ENCODE peak calls at places on chromosome 18, in eight cellular contexts. K, T, B, W, F, Z, A and H are unnamed samples.

GRCh38 chr18:51430538-51430937 is 233.1 kb upstream of the MEX3C start:
- DNase-seq in W (no peak), K (no peak), Z (no peak), T (no peak), F (no peak), B (no peak), A (no peak), H (no peak)

GRCh38 chr18:62073882-62074281 is 113.0 kb downstream of the PIGN start:
- DNase-seq in B (peak), Z (no peak), F (no peak), T (no peak), A (no peak), K (no peak), W (no peak), H (no peak)

GRCh38 chr18:374735-375168 is 106.9 kb upstream of the THOC1 start:
- DNase-seq in W (no peak), T (no peak), F (peak), A (no peak), B (no peak), Z (no peak), K (peak), H (no peak)

GRCh38 chr18:7221424-7222155 is 9.3 kb upstream of the LRRC30 start:
- DNase-seq in Z (no peak), B (peak), T (peak), F (peak), W (no peak), K (no peak), A (peak), H (peak)

GRCh38 chr18:37563810-37564511 is 1.6 kb downstream of the CELF4 start:
- DNase-seq in W (no peak), T (no peak), K (no peak), A (no peak), B (no peak), Z (no peak), F (no peak), H (no peak)

GRCh38 chr18:59008302-59008974 is 131.2 kb upstream of the SEC11C start:
- DNase-seq in T (no peak), A (no peak), K (no peak), F (no peak), W (no peak), B (no peak), Z (no peak), H (peak)

GRCh38 chr18:61322265-61322873 is 10.9 kb upstream of the CDH20 start:
- DNase-seq in F (peak), T (peak), K (no peak), A (peak), B (peak), W (no peak), Z (peak), H (peak)

GRCh38 chr18:74353169-74353775 is 37.6 kb downstream of the C18orf63 start:
- DNase-seq in A (no peak), Z (no peak), W (no peak), B (peak), F (peak), K (peak), T (peak), H (no peak)

GRCh38 chr18:39742015-39742466 is 2176.4 kb upstream of the CELF4 start:
- DNase-seq in A (no peak), W (no peak), Z (no peak), T (no peak), B (no peak), K (no peak), F (peak), H (no peak)

GRCh38 chr18:5543854-5544389 is at the start of gene EPB41L3:
- DNase-seq in K (peak), T (peak), W (no peak), F (peak), B (peak), A (no peak), Z (no peak), H (no peak)

GRCh38 chr18:63073481-63073880 is 246.1 kb downstream of the BCL2 start:
- DNase-seq in F (no peak), T (no peak), Z (peak), A (no peak), W (no peak), B (peak), K (no peak), H (no peak)

GRCh38 chr18:61710082-61710620 is 182.7 kb downstream of the RNF152 start:
- DNase-seq in W (no peak), A (no peak), K (no peak), Z (no peak), F (no peak), T (peak), B (peak), H (no peak)

GRCh38 chr18:76691800-76692199 is 130.6 kb upstream of the ZNF236 start:
- DNase-seq in W (peak), A (no peak), T (no peak), B (no peak), K (no peak), F (no peak), Z (no peak), H (no peak)

GRCh38 chr18:80119111-80119510 is 10.0 kb downstream of the ADNP2 start:
- DNase-seq in A (no peak), F (no peak), T (no peak), K (no peak), W (no peak), Z (no peak), B (no peak), H (no peak)

GRCh38 chr18:26089247-26090129 is 925 bp downstream of the SS18 start:
- DNase-seq in W (no peak), K (no peak), T (no peak), A (peak), F (peak), B (no peak), Z (no peak), H (peak)

GRCh38 chr18:22560283-22560627 is 142.5 kb upstream of the CTAGE1 start:
- DNase-seq in W (no peak), Z (no peak), F (peak), B (no peak), T (no peak), A (no peak), K (no peak), H (no peak)

GRCh38 chr18:22558945-22559385 is 141.2 kb upstream of the CTAGE1 start:
- DNase-seq in F (peak), B (peak), T (peak), A (peak), Z (no peak), K (peak), W (no peak), H (peak)

GRCh38 chr18:22557160-22557941 is 139.6 kb upstream of the CTAGE1 start:
- DNase-seq in T (no peak), F (peak), B (no peak), W (no peak), K (no peak), A (peak), Z (no peak), H (no peak)

GRCh38 chr18:22560797-22561196 is 143.1 kb upstream of the CTAGE1 start:
- DNase-seq in Z (no peak), A (no peak), T (no peak), F (peak), B (no peak), W (no peak), K (no peak), H (no peak)

GRCh38 chr18:22559414-22560282 is 141.9 kb upstream of the CTAGE1 start:
- DNase-seq in K (peak), T (peak), F (peak), W (no peak), Z (peak), B (peak), A (peak), H (peak)
- TF ChIP-seq POLR2A in K (no peak), T (no peak), F (peak), W (no peak), Z (no peak), B (peak), A (no peak), H (peak)

DNA sequence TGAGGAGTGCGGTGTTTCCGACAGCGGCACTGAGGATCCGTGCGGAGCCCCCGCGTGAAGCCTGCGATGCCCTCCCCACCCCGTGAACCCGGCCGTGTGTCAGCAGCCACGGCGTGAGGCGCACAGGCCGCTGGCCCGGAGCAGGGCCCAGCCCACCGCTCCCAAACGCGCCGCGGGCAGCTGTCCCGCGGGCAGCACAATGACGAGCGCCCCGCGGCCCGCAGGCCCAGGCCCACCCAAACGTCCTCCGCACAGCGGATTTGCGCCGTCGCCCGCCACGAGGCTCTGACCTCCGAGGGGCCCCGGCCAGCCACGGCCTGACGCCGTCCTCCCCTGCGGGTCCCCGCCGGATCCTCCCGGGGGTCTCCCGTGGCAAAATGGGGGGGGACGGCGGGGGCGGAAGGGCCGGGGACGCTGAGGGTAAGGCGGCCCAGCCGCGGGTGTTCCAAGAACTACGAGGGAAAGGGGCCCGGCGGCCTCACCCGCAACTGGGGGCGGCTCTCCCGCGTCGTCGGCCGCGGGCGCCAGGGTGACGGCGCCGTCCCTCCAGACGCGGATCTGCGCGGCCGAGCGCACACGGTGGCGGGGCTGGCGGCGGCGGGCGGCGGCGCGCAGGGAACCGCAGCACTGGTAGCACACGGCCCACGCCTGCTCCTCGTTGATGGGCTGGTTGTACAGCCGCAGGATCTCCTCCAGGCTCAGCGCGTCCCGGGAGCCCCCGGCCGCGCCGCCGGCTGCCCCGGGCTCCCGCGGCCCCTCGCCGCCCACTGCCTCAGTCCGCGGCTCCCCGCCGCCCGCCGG is 659 bp downstream of the SPIRE1 start:
- DNase-seq in W (no peak), Z (peak), F (peak), A (peak), B (peak), T (peak), K (peak), H (peak)
- TF ChIP-seq POLR2A in W (no peak), Z (no peak), F (no peak), A (no peak), B (no peak), T (peak), K (peak), H (peak)

GRCh38 chr18:45248240-45248903 is 366.9 kb upstream of the SLC14A2 start:
- DNase-seq in T (no peak), B (no peak), F (no peak), A (no peak), W (no peak), Z (no peak), K (no peak), H (no peak)
- TF ChIP-seq POLR2A in T (no peak), B (no peak), F (no peak), A (no peak), W (no peak), Z (no peak), K (no peak), H (no peak)

GRCh38 chr18:9848170-9848854 is 37.5 kb upstream of the TXNDC2 start:
- DNase-seq in Z (no peak), K (no peak), B (no peak), T (no peak), A (peak), F (no peak), W (no peak), H (no peak)

GRCh38 chr18:9851511-9851910 is 34.3 kb upstream of the TXNDC2 start:
- DNase-seq in W (no peak), B (no peak), Z (no peak), T (no peak), K (no peak), F (no peak), A (no peak), H (no peak)

GRCh38 chr18:9850297-9850696 is 35.5 kb upstream of the TXNDC2 start:
- DNase-seq in B (no peak), Z (no peak), T (no peak), A (no peak), K (no peak), W (no peak), F (no peak), H (no peak)

GRCh38 chr18:9852266-9853081 is 33.3 kb upstream of the TXNDC2 start:
- DNase-seq in K (no peak), W (no peak), F (no peak), T (no peak), A (no peak), Z (no peak), B (no peak), H (no peak)

DNA sequence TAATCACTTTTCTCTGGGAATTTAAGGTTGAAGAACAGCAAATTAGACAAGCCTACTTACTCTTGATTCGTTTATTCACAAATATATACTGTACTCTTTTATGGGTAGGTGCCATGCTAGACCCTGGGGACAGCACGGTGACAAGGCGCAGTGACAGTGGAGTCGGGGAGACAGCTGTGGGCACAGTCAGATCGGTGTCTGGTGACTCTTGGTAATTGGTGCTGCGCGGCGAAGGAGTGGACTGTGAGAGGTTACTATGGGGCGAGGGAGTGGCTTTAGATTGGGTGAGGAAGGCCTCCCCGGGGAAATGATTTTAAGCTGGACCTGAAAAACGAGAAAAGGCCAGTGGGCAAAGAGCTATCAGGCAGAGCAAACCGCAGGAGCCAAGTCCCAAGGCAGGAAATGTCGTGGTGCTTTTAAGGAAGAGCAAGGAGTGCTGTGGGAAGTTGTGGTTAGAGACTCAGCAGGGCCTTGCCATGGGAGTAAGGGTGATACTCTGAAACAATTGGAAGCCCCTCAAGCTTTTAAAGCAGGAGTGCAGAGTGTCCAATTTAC is 36.3 kb upstream of the TXNDC2 start:
- DNase-seq in Z (no peak), A (peak), B (peak), K (no peak), W (no peak), F (no peak), T (peak), H (no peak)
- TF ChIP-seq POLR2A in Z (no peak), A (peak), B (no peak), K (no peak), W (no peak), F (no peak), T (no peak), H (no peak)

DNA sequence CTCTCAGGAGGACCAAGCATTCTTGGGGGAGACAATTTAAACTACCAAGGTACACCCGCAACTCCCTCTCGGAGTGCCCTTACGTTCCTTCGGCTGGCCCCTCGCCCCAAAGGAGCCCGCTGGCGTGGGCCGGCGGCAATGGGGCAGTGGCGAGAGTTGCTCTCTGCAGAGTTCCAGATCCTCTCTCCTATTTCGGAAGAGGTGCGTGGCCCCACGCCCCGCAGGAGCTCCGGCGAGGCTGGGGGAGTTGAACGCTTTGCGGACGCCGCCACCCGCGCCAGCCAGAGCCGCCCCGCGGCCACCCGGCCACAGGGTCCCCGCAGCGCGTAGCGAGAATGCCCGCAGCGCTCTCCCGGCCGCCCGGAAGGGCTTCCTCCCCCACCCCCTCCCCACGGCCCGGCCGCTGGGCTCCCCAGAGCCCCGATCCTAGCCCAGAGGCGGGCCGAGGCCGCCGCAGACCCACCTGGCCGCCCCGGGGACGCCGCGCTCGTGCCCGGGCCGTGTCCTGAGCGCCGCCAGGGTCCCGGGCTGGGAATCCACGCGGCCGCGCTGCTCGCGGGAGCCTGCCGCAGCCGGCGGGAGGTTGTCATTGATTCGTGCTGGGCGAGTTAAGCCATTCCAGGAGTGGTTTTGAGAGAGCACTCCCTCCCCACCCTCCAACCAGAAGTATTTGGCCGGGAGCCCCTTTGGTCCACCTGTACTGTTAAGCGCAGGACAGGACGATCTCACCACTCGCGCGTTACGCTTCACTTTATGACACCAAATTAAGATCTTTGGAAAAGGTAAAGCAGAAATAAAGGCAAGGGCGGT is 206.3 kb upstream of the SMAD2 start:
- DNase-seq in B (no peak), A (peak), W (no peak), Z (no peak), F (no peak), K (no peak), T (peak), H (no peak)
- TF ChIP-seq POLR2A in B (no peak), A (no peak), W (no peak), Z (no peak), F (no peak), K (no peak), T (peak), H (no peak)

GRCh38 chr18:2984703-2985261 is 28.2 kb downstream of the LPIN2 start:
- DNase-seq in W (no peak), K (no peak), Z (no peak), A (no peak), F (peak), T (peak), B (peak), H (no peak)

GRCh38 chr18:2983296-2983695 is 29.6 kb downstream of the LPIN2 start:
- DNase-seq in Z (no peak), F (no peak), T (no peak), W (no peak), K (no peak), B (no peak), A (no peak), H (no peak)

GRCh38 chr18:2981212-2981728 is 31.7 kb downstream of the LPIN2 start:
- DNase-seq in Z (no peak), T (no peak), B (no peak), F (peak), A (no peak), W (no peak), K (no peak), H (peak)

GRCh38 chr18:2980607-2980923 is 32.4 kb downstream of the LPIN2 start:
- DNase-seq in F (no peak), W (no peak), T (no peak), A (no peak), B (peak), Z (no peak), K (no peak), H (no peak)

GRCh38 chr18:2982452-2983172 is 30.3 kb downstream of the LPIN2 start:
- DNase-seq in F (peak), Z (no peak), W (no peak), B (peak), A (peak), K (no peak), T (peak), H (no peak)
- TF ChIP-seq POLR2A in F (no peak), Z (no peak), W (no peak), B (no peak), A (no peak), K (no peak), T (peak), H (no peak)

GRCh38 chr18:21703241-21703820 is 1.2 kb downstream of the ABHD3 start:
- DNase-seq in W (no peak), B (peak), A (peak), F (no peak), T (peak), K (no peak), Z (peak), H (no peak)

GRCh38 chr18:21701621-21702020 is 3.0 kb downstream of the ABHD3 start:
- DNase-seq in F (no peak), K (no peak), A (no peak), T (no peak), B (no peak), Z (no peak), W (no peak), H (no peak)

GRCh38 chr18:21706386-21706865 is 1.9 kb upstream of the ABHD3 start:
- DNase-seq in B (no peak), W (no peak), A (no peak), Z (no peak), K (no peak), T (no peak), F (no peak), H (no peak)

GRCh38 chr18:21702602-21703001 is 2.0 kb downstream of the ABHD3 start:
- DNase-seq in T (no peak), F (peak), W (no peak), B (no peak), K (no peak), A (no peak), Z (no peak), H (no peak)

DNA sequence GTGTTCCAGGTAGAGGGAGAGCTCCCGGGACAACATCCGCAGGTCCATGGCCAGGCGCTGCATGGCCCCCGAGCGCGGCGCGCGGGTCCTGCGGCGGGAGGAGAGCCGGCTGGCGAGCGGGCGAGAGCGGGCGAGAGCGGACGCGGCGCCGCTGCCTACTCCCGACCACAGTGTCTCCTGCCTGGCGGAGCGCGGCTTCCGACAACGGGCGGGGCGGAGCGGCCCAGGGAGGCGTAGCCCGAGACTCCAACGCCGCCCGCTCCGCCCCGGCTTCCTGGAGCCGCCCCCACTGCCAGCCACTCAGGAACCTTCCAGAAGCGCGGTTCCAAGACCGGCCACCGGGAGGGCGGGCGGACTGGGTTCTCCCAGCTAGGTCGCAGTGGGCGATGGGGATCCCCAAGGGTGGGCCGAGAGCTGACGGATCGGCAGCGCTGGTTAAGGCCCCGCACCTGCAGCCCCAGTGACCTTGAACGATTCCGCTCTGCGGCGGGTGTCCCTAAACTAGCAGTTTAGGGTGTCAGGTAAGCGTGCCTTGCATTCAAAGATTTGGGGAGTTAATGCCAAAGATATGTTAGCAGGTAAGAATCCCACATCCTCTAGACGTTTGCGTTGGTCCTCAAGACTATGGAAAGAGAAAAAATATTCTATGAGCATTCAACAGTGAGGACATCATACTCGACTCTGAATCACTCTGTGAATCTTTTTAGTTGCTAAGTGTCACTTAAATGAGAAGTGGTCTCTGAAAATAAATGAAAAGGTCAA is at the start of gene ABHD3:
- DNase-seq in Z (peak), B (peak), F (peak), A (peak), K (peak), T (peak), W (peak), H (peak)
- TF ChIP-seq POLR2A in Z (peak), B (peak), F (peak), A (peak), K (peak), T (peak), W (no peak), H (peak)

GRCh38 chr18:34848695-34849094 is 138.6 kb downstream of the DTNA start:
- DNase-seq in K (no peak), A (no peak), W (no peak), F (no peak), Z (no peak), B (no peak), T (no peak), H (no peak)
- TF ChIP-seq POLR2A in K (no peak), A (no peak), W (no peak), F (no peak), Z (no peak), B (no peak), T (no peak), H (no peak)

GRCh38 chr18:75405341-75405740 is 22.2 kb downstream of the SMIM21 start:
- DNase-seq in T (no peak), F (no peak), Z (no peak), B (no peak), A (no peak), K (no peak), W (no peak), H (no peak)
- TF ChIP-seq POLR2A in T (no peak), F (no peak), Z (no peak), B (no peak), A (no peak), K (no peak), W (no peak), H (no peak)

GRCh38 chr18:3653859-3654441 is 204.0 kb downstream of the TGIF1 start:
- DNase-seq in A (peak), W (no peak), T (no peak), K (no peak), B (no peak), F (no peak), Z (no peak), H (no peak)
- TF ChIP-seq POLR2A in A (no peak), W (no peak), T (no peak), K (no peak), B (no peak), F (no peak), Z (no peak), H (no peak)